ENCODE peak calls at places on chromosomes 1 and 21, in nine cellular contexts. J is ovary, B is heart left ventricle, S is transverse colon, N is esophagus squamous epithelium, Y is right lobe of liver, A is body of pancreas, T is uterus, U is IMR-90. F is an unnamed sample. For H3K4me1, the result is how much of the 10 kb centered on the place peaks cover.

GRCh38 chr1:175394739-175395138 is 202.2 kb upstream of the KIAA0040 start:
- DNase-seq in J (no peak), B (no peak), S (no peak), N (no peak), Y (no peak), A (peak), T (no peak), U (no peak), F (no peak)

GRCh38 chr1:41599912-41600311 is 115.4 kb upstream of the EDN2 start:
- DNase-seq in J (no peak), B (no peak), S (no peak), N (no peak), Y (no peak), A (no peak), T (no peak), U (peak), F (no peak)

GRCh38 chr1:16151200-16151708 is 4.6 kb downstream of the EPHA2 start:
- DNase-seq in J (no peak), B (no peak), S (no peak), N (no peak), Y (no peak), A (no peak), T (no peak), U (peak), F (no peak)

GRCh38 chr1:27884182-27884954 is 12.0 kb downstream of the THEMIS2 start:
- DNase-seq in J (no peak), B (no peak), S (no peak), N (no peak), Y (peak), A (peak), T (no peak), U (no peak), F (peak)

GRCh38 chr1:10484519-10484918 is 9.8 kb downstream of the PEX14 start:
- DNase-seq in J (no peak), B (no peak), S (no peak), N (no peak), Y (no peak), A (peak), T (no peak), U (no peak), F (no peak)

GRCh38 chr1:153790282-153790995 is 15.2 kb downstream of the SLC27A3 start:
- DNase-seq in J (peak), B (peak), S (peak), N (no peak), Y (peak), A (peak), T (peak), U (peak), F (peak)

GRCh38 chr1:113042336-113043143 is 30.5 kb upstream of the LRIG2 start:
- DNase-seq in J (peak), B (peak), S (peak), N (no peak), Y (peak), A (peak), T (peak), U (peak), F (peak)

GRCh38 chr1:203481186-203481585 is 5.6 kb downstream of the PRELP start:
- DNase-seq in J (no peak), B (no peak), S (no peak), N (no peak), Y (no peak), A (no peak), T (no peak), U (no peak), F (no peak)

GRCh38 chr1:228781161-228781771 is 46.0 kb downstream of the RHOU start:
- DNase-seq in J (peak), B (no peak), S (no peak), N (no peak), Y (no peak), A (no peak), T (no peak), U (peak), F (no peak)

GRCh38 chr1:78831731-78832360 is 174.7 kb downstream of the ADGRL4 start:
- DNase-seq in J (no peak), B (no peak), S (no peak), N (no peak), Y (no peak), A (no peak), T (no peak), U (peak), F (no peak)

GRCh38 chr1:182095946-182096345 is 34.4 kb upstream of the ZNF648 start:
- DNase-seq in J (no peak), B (no peak), S (no peak), N (no peak), Y (no peak), A (no peak), T (no peak), U (no peak), F (no peak)

GRCh38 chr1:246705368-246705767 is 18.8 kb upstream of the SCCPDH start:
- DNase-seq in J (no peak), B (no peak), S (no peak), N (no peak), Y (no peak), A (no peak), T (no peak), U (peak), F (no peak)

GRCh38 chr21:35597750-35598339 is 462.5 kb downstream of the SETD4 start:
- DNase-seq in J (no peak), B (no peak), S (no peak), N (no peak), Y (no peak), A (no peak), T (no peak), U (no peak), F (no peak)

GRCh38 chr1:165073402-165074007 is 283.0 kb downstream of the LMX1A start:
- DNase-seq in J (no peak), B (no peak), S (no peak), N (no peak), Y (no peak), A (peak), T (no peak), U (peak), F (no peak)

GRCh38 chr21:44724166-44724565 is 12.8 kb upstream of the TSPEAR start:
- DNase-seq in J (no peak), B (no peak), S (no peak), N (no peak), Y (peak), A (no peak), T (no peak), U (no peak), F (no peak)

GRCh38 chr1:7409278-7409677 is 361.8 kb upstream of the VAMP3 start:
- DNase-seq in J (peak), B (no peak), S (peak), N (no peak), Y (peak), A (no peak), T (no peak), U (no peak), F (no peak)

GRCh38 chr21:44773291-44773932 is 28.2 kb downstream of the UBE2G2 start:
- DNase-seq in J (no peak), B (no peak), S (no peak), N (no peak), Y (no peak), A (no peak), T (no peak), U (no peak), F (no peak)

GRCh38 chr21:31659286-31660133 is at the start of gene SOD1:
- DNase-seq in J (peak), B (peak), S (peak), N (peak), Y (peak), A (peak), T (peak), U (peak), F (peak)

GRCh38 chr1:12272770-12273169 is 42.9 kb downstream of the VPS13D start:
- DNase-seq in J (no peak), B (no peak), S (no peak), N (no peak), Y (no peak), A (no peak), T (no peak), U (no peak), F (no peak)

GRCh38 chr1:203448521-203449061 is 27.0 kb upstream of the PRELP start:
- DNase-seq in J (peak), B (peak), S (no peak), N (no peak), Y (no peak), A (peak), T (peak), U (no peak), F (no peak)

GRCh38 chr1:153490272-153491051 is 30.0 kb upstream of the S100A7 start:
- DNase-seq in J (peak), B (peak), S (peak), N (peak), Y (no peak), A (peak), T (peak), U (peak), F (peak)

GRCh38 chr1:37096523-37096922 is 62.2 kb upstream of the GRIK3 start:
- DNase-seq in J (no peak), B (no peak), S (no peak), N (no peak), Y (no peak), A (no peak), T (no peak), U (no peak), F (peak)

GRCh38 chr1:10939654-10940450 is 72.6 kb upstream of the TARDBP start:
- DNase-seq in J (no peak), B (no peak), S (peak), N (no peak), Y (no peak), A (no peak), T (no peak), U (peak), F (no peak)

GRCh38 chr21:33434770-33435360 is 31.7 kb downstream of the IFNGR2 start:
- DNase-seq in J (no peak), B (no peak), S (no peak), N (no peak), Y (no peak), A (peak), T (no peak), U (peak), F (no peak)

GRCh38 chr1:12316331-12316730 is 86.5 kb downstream of the VPS13D start:
- DNase-seq in J (no peak), B (no peak), S (no peak), N (no peak), Y (no peak), A (no peak), T (no peak), U (peak), F (no peak)

GRCh38 chr1:52142220-52143153 is 598 bp downstream of the ZFYVE9 start:
- DNase-seq in J (peak), B (peak), S (peak), N (no peak), Y (peak), A (peak), T (peak), U (peak), F (peak)

GRCh38 chr1:214637722-214638473 is 34.9 kb downstream of the CENPF start:
- DNase-seq in J (no peak), B (no peak), S (peak), N (no peak), Y (no peak), A (peak), T (no peak), U (peak), F (no peak)

GRCh38 chr21:38751379-38752050 is 54.2 kb upstream of the ETS2 start:
- DNase-seq in J (no peak), B (peak), S (no peak), N (no peak), Y (no peak), A (peak), T (no peak), U (no peak), F (peak)

GRCh38 chr1:188735567-188735966 is 1742.1 kb downstream of the BRINP3 start:
- DNase-seq in J (no peak), B (no peak), S (no peak), N (no peak), Y (no peak), A (no peak), T (no peak), U (no peak), F (no peak)

GRCh38 chr1:28199328-28200233 is 23.1 kb upstream of the PTAFR start:
- DNase-seq in J (no peak), B (no peak), S (peak), N (no peak), Y (no peak), A (no peak), T (no peak), U (no peak), F (no peak)

GRCh38 chr1:225845633-225846259 is 35.8 kb downstream of the EPHX1 start:
- DNase-seq in J (peak), B (peak), S (peak), N (no peak), Y (peak), A (peak), T (peak), U (peak), F (peak)

GRCh38 chr1:99457381-99458165 is 188.3 kb upstream of the PALMD start:
- DNase-seq in J (no peak), B (no peak), S (no peak), N (no peak), Y (no peak), A (no peak), T (no peak), U (peak), F (no peak)

GRCh38 chr21:34909492-34910292 is 139.4 kb downstream of the RUNX1 start:
- DNase-seq in J (no peak), B (no peak), S (no peak), N (no peak), Y (no peak), A (no peak), T (no peak), U (peak), F (no peak)

DNA sequence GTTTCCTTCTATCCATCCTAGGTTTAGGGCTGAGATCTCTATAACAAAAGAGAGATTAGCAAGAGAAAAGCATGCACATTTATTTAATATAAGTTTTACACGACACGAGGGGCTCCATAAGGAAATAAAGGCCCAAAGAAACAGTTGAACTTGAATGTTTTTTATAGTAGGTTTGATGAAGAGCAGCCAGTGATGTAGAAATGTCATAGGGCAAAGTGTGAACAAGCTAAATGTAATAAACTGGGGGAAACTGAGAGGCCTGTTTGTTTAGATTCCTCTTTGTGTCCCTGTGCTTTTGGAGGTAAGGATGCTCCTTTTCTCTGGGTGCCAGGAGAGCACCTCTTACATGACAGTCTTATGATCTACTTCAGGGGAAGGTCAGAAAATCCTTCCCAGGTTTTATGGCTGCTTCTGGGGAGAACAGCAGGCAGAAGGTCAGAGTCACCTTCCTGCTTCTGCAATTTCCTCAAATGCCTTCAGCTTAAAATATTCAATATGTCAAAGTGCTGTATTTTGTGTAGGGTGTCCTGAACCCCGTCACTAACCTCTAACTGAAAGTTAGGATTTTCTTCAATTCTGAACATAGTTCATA is 9.5 kb upstream of the HORMAD1 start:
- DNase-seq in J (no peak), B (no peak), S (no peak), N (no peak), Y (no peak), A (no peak), T (no peak), U (no peak), F (no peak)
- TF ChIP-seq POLR2A in J (no peak), B (no peak), S (no peak), N (no peak), Y (no peak), A (no peak), T (no peak), U (no peak), F (no peak)

GRCh38 chr1:87134625-87135024 is 194.1 kb upstream of the LMO4 start:
- DNase-seq in J (no peak), B (no peak), S (no peak), N (no peak), Y (no peak), A (peak), T (no peak), U (no peak), F (no peak)
- H3K4me1 ChIP-seq in J (under half), B (under half), S (under half), N (under half), Y (under half), A (under half), T (under half), U (under half), F (under half)

DNA sequence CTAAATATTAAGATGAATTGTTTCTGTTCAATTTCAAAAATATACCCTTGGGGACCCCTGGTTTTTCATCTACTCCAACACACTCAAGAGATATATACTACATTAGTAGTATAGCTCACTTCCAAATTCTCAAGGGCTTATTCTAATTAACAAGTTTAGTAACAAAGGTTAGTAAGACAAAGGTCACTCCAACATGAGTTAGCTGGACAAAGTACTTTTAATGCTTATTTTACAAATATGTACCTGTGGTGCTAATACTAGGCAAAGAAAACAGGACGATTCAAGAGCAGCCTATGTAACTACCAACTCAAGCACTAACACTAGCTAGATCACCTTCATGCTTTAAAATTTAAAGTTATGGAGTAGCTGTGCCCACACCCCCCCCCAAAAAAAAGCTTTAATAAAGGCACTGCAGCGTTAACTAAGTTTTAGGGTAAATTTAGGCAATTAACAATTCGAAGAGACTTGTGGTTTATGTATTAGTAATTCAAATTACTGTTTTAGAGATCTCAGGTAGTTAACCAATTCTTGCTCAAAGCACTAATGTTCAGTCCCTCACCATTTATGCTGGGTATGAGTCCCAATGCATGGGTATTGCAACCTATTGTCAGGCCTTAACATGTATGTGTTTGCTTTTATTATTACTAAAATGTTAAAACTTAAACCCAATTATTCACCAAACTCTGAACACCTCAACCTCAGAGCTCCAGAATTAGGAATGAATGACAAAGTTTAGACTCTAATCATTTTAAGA is 14.1 kb downstream of the HNRNPU start:
- DNase-seq in J (no peak), B (no peak), S (no peak), N (no peak), Y (no peak), A (no peak), T (no peak), U (no peak), F (no peak)
- TF ChIP-seq POLR2A in J (no peak), B (no peak), S (no peak), N (no peak), Y (no peak), A (no peak), T (no peak), U (peak), F (no peak)

GRCh38 chr1:206554833-206555472 is 47.6 kb downstream of the RASSF5 start:
- DNase-seq in J (no peak), B (no peak), S (no peak), N (no peak), Y (no peak), A (no peak), T (no peak), U (no peak), F (peak)

GRCh38 chr1:206556047-206556747 is 48.9 kb downstream of the RASSF5 start:
- DNase-seq in J (no peak), B (no peak), S (no peak), N (no peak), Y (no peak), A (no peak), T (no peak), U (no peak), F (no peak)

GRCh38 chr1:206554201-206554600 is 46.9 kb downstream of the RASSF5 start:
- DNase-seq in J (no peak), B (no peak), S (no peak), N (no peak), Y (no peak), A (no peak), T (no peak), U (no peak), F (no peak)

GRCh38 chr1:206556748-206557635 is 49.7 kb downstream of the RASSF5 start:
- DNase-seq in J (peak), B (peak), S (peak), N (peak), Y (peak), A (peak), T (peak), U (peak), F (peak)

DNA sequence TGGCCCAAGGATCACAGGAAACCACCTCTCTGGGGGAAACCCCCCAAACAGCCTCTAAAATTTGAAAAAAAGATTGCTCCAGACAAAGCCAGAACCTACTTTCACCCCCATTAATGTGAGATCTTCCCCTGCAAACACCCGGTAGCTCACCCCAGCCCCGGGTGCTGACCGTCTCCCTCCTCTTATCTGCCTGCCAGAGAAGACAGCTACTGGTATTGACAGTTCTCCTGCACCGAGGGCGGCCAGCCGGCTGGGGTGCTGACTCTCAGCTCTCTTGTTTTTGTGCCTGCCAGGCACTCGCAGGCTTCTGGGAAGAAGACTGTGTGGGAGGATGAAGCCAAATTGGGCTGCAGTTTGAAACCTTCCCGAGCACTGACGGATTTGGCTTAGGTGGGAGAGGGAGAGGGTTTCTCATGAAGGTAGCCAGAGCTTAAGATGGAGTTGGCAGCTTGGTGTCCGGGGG is 48.2 kb downstream of the RASSF5 start:
- DNase-seq in J (peak), B (peak), S (peak), N (no peak), Y (peak), A (no peak), T (peak), U (no peak), F (peak)
- H3K4me1 ChIP-seq in J (under half), B (half or more), S (under half), N (under half), Y (under half), A (half or more), T (under half), U (under half), F (half or more)

DNA sequence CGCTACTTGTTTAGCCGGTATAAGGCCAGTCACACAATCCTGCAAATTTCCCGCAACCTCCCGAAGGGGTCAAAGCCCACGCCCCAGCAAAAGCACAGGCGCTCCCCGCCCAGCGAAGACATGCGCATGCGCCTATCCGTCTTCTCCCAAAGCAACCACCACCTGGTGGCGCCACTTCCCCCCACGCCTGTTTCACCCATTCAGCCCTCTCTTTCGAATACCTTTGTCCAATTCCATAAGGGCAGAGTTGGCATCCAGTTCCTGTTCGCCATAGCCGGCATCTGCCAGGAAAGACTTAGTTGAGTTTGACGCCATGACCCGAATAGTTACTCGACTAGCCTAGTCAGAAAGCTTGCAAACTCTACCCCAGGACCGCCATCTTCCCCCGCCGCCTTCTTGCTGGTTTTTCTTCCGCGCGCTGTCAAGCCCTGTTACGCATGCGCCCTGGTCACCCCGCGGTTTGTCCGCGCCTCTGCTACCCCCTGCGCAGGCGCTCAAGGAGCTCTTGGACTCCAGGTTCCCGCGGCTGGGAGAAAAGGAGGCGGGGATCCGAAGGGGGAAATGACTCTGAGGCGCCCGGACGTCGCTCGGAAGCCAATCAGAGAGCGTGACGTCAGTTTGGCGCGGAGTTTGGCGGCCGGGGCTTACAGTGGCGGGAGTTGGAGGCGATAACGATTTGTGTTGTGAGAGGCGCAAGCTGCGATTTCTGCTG is at the start of the genes DTL and INTS7:
- DNase-seq in J (peak), B (peak), S (peak), N (peak), Y (peak), A (peak), T (peak), U (peak), F (peak)
- TF ChIP-seq POLR2A in J (peak), B (no peak), S (peak), N (peak), Y (peak), A (peak), T (peak), U (peak), F (no peak)

F was measured in gastrocnemius medialis.